ENCODE peak calls at places on chromosomes 12 and 14, in six cellular contexts. G, T, B, V, D and C are unnamed samples.

GRCh38 chr12:67637718-67638117 is 10.8 kb upstream of the DYRK2 start:
- DNase-seq in B (no peak), D (no peak), V (no peak), G (no peak), T (no peak), C (no peak)

GRCh38 chr12:132717531-132718387 is 7.1 kb downstream of the PGAM5 start:
- DNase-seq in D (no peak), G (peak; percentile 45), T (no peak), B (no peak), V (no peak), C (no peak)

GRCh38 chr14:91867316-91867988 is at the start of gene TC2N:
- DNase-seq in G (no peak), T (no peak), V (no peak), D (no peak), B (no peak), C (no peak)

GRCh38 chr12:18158774-18159557 is 69.0 kb upstream of the RERGL start:
- DNase-seq in V (peak; percentile 5), T (peak; percentile 18), G (peak; percentile 87), D (peak; percentile 26), B (peak; percentile 63), C (peak; percentile 54)

GRCh38 chr12:116247377-116247776 is 30.1 kb downstream of the MED13L start:
- DNase-seq in D (no peak), T (peak; percentile 17), G (no peak), V (no peak), B (no peak), C (no peak)

GRCh38 chr14:22296088-22296487 is 292.9 kb downstream of the DAD1 start:
- DNase-seq in B (no peak), G (no peak), V (no peak), D (no peak), T (no peak), C (no peak)

GRCh38 chr14:32588448-32589320 is 259.6 kb downstream of the AKAP6 start:
- DNase-seq in V (peak; percentile 36), T (peak; percentile 55), G (peak; percentile 74), B (peak; percentile 65), D (peak; percentile 21), C (no peak)

GRCh38 chr12:14845350-14845750 is 2.0 kb upstream of the ART4 start:
- DNase-seq in B (peak; percentile 70), G (peak; percentile 88), V (peak; percentile 81), T (peak; percentile 52), D (peak; percentile 42), C (no peak)

GRCh38 chr14:46661728-46662127 is 10.1 kb upstream of the RPL10L start:
- DNase-seq in D (no peak), B (peak; percentile 55), G (peak; percentile 69), T (no peak), V (no peak), C (no peak)

GRCh38 chr12:125228519-125229260 is 163.5 kb downstream of the AACS start:
- DNase-seq in T (no peak), V (no peak), G (peak; percentile 70), D (no peak), B (no peak), C (no peak)

GRCh38 chr12:18752280-18752920 is 14.5 kb downstream of the CAPZA3 start:
- DNase-seq in G (peak; percentile 52), V (no peak), B (peak; percentile 82), T (peak; percentile 94), D (no peak), C (no peak)

GRCh38 chr12:132084681-132085635 is 59.2 kb downstream of the DDX51 start:
- DNase-seq in G (peak; percentile 84), T (peak; percentile 42), D (peak; percentile 42), B (peak; percentile 90), V (peak; percentile 68), C (peak; percentile 70)

GRCh38 chr12:115611477-115611876 is 666.0 kb downstream of the MED13L start:
- DNase-seq in B (no peak), D (no peak), V (no peak), G (no peak), T (no peak), C (no peak)

GRCh38 chr14:103059556-103059955 is 2.2 kb upstream of the CDC42BPB start:
- DNase-seq in G (no peak), B (no peak), D (no peak), T (no peak), V (no peak), C (no peak)

GRCh38 chr12:111858778-111859177 is 16.8 kb downstream of the MAPKAPK5 start:
- DNase-seq in T (no peak), B (no peak), V (no peak), G (no peak), D (no peak), C (no peak)

GRCh38 chr14:36646664-36647416 is 14.8 kb upstream of the PAX9 start:
- DNase-seq in T (no peak), B (peak; percentile 70), V (no peak), G (peak; percentile 67), D (peak; percentile 38), C (peak; percentile 78)

GRCh38 chr14:36652542-36653201 is 9.0 kb upstream of the PAX9 start:
- DNase-seq in T (no peak), G (no peak), D (no peak), V (no peak), B (no peak), C (no peak)

GRCh38 chr14:36647417-36647826 is 14.2 kb upstream of the PAX9 start:
- DNase-seq in D (no peak), B (peak; percentile 41), G (peak; percentile 47), T (no peak), V (no peak), C (no peak)

GRCh38 chr14:36649872-36650650 is 11.6 kb upstream of the PAX9 start:
- DNase-seq in T (no peak), D (no peak), B (no peak), V (no peak), G (no peak), C (no peak)

DNA sequence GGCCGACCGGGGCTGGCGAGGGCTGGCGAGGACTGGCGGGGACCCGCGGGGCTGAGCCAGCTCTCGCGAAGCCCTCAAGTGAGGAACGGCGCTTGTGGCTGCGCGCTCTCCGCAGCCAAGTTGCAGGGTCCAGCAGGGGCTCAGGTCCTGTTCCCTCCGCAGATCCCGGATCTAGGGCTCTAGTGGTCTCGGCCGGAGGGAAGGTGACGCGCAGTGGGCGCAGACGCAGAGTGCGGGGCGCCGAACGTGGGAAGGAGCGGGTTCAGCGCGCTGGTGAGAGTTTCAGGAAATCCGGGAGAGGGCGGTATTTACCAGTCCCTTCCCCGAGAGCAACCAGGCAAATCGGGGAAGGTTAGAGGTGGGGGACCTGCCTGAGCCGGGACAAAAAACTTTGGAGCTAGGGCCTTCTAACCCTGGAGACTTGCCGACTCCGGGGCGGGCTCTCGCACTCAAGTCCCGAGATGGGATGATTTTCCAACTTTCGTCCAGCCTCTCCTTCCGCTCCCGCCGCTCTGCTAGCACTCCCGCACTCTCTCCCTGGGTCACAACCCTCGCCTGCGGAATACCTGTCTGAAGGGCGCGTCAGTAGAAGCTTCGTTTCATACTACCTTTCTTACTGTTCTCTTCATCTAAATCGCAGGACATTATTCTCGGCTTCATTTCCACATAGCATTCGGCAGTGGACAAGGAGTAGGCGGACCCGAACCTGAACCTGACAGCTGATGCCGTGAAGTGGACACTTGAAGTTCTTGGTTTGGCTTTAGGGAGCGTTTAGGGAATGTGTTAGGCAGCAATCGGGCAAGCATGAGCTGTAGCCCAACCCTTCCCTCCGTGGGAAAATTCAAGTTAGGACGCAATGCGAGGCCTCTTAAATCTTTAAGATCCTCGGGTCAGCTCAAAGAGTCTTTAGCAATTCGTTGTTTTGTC is 13.6 kb upstream of the PAX9 start:
- DNase-seq in T (peak; percentile 45), G (peak; percentile 91), B (peak; percentile 89), V (peak; percentile 40), D (peak; percentile 58), C (peak; percentile 80)
- H2AFZ ChIP-seq in T (peak overlapping the region; percentile 49), G (peak overlapping the region; percentile 97), B (peak overlapping the region; percentile 93), V (peak overlapping the region; percentile 83), D (peak overlapping the region; percentile 95), C (peak overlapping the region; percentile 65)

DNA sequence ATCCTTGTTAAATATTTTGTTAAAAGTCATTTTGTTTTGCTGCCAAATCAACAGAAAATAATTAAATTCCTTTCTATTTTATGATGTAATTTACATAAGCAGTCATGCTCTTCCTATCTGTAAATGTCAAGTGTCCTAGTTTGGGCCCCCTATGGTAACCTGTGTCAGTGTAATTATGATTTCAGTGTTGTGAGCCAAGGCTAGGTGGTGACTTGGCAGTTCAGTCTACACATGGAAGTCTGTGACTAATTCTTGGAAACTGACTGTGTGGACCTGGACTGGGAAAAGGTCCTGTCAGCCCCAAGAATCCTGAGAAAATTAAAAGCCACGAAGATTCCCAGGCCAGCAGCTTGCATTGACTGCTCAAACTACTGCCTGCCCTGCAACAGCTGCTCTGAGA is 371.0 kb downstream of the FUT8 start:
- DNase-seq in D (no peak), T (peak; percentile 30), V (no peak), B (no peak), G (no peak), C (no peak)
- H2AFZ ChIP-seq in D (no peak overlapping the region), T (no peak overlapping the region), V (no peak overlapping the region), B (no peak overlapping the region), G (no peak overlapping the region), C (no peak overlapping the region)

DNA sequence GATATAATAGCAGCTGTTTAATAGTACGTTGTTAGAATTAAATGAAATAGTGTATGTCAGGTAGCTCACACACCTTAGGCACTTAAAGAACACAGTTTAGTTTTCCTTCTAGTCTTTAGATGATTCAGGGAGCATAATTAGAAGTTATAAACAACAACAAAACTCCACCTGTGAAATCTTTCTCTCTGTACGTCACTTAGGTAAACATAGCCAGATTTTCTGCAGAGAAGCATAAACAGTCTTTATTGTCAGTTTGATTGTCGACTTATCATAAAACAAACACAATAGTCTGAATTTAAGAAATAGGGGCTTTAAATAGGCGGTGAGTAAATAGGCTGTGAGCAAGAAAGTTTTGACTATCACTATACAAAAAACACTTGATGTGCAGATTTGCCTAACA is 84.6 kb upstream of the PKP2 start:
- DNase-seq in B (no peak), D (no peak), G (no peak), T (no peak), V (no peak), C (no peak)
- H2AFZ ChIP-seq in B (no peak overlapping the region), D (no peak overlapping the region), G (no peak overlapping the region), T (no peak overlapping the region), V (no peak overlapping the region), C (no peak overlapping the region)

GRCh38 chr12:75944905-75945412 is 86.6 kb downstream of the PHLDA1 start:
- DNase-seq in V (no peak), B (no peak), T (no peak), G (no peak), D (no peak), C (no peak)
- H2AFZ ChIP-seq in V (no peak overlapping the region), B (no peak overlapping the region), T (no peak overlapping the region), G (no peak overlapping the region), D (peak overlapping the region; percentile 12), C (no peak overlapping the region)

DNA sequence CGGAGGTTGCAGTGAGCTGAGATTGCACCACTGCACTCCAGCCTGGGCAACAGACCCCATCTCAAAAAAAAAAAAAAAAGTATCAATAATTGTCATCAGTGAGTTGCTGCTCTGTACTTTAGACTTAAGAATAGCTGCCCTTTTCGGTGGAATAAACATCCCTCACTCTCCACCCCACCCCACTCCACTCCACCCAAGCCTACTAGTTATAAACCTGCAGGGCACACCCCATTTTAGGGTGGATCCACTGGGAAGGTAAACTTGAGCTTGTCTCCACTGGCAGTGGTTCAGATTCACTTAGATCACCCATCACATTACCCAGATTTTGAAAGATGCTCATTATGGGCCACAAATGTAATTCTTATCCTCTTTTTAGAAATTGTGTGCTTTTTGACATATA is 106.4 kb downstream of the GPR135 start:
- DNase-seq in B (no peak), G (no peak), V (no peak), T (no peak), D (no peak), C (no peak)
- H2AFZ ChIP-seq in B (no peak overlapping the region), G (no peak overlapping the region), V (no peak overlapping the region), T (no peak overlapping the region), D (no peak overlapping the region), C (no peak overlapping the region)